ENCODE peak calls at places on chromosomes 4 and X, in five cellular contexts. One of them, this sample, is unnamed.

GRCh38 chr4:139828966-139829662 is 163.5 kb downstream of the MGST2 start:
- DNase-seq in NT2/D1: no peak
- DNase-seq in lower lobe of right lung: no peak
- DNase-seq in psoas muscle: no peak
- DNase-seq in tibial nerve: no peak
- DNase-seq in this sample: no peak

GRCh38 chr4:68218044-68218443 is 27.4 kb downstream of the TMPRSS11B start:
- DNase-seq in NT2/D1: no peak
- DNase-seq in lower lobe of right lung: no peak
- DNase-seq in psoas muscle: no peak
- DNase-seq in tibial nerve: no peak
- DNase-seq in this sample: no peak

GRCh38 chr4:180057891-180058643 is 2185.1 kb upstream of the TENM3 start:
- DNase-seq in NT2/D1: peak; percentile 5
- DNase-seq in lower lobe of right lung: peak; percentile 43
- DNase-seq in psoas muscle: peak; percentile 16
- DNase-seq in tibial nerve: no peak
- DNase-seq in this sample: no peak

GRCh38 chr4:150070464-150071170 is 7.6 kb upstream of the DCLK2 start:
- DNase-seq in NT2/D1: no peak
- DNase-seq in lower lobe of right lung: no peak
- DNase-seq in psoas muscle: no peak
- DNase-seq in tibial nerve: no peak
- DNase-seq in this sample: no peak

GRCh38 chr4:77007358-77008230 is 58.0 kb downstream of the SEPTIN11 start:
- DNase-seq in NT2/D1: no peak
- DNase-seq in lower lobe of right lung: peak; percentile 55
- DNase-seq in psoas muscle: no peak
- DNase-seq in tibial nerve: no peak
- DNase-seq in this sample: no peak

GRCh38 chr4:81502561-81502960 is 30.9 kb upstream of the RASGEF1B start:
- DNase-seq in NT2/D1: no peak
- DNase-seq in lower lobe of right lung: no peak
- DNase-seq in psoas muscle: no peak
- DNase-seq in tibial nerve: no peak
- DNase-seq in this sample: no peak

GRCh38 chr4:28557755-28558154 is 1697.1 kb downstream of the STIM2 start:
- DNase-seq in NT2/D1: no peak
- DNase-seq in lower lobe of right lung: no peak
- DNase-seq in psoas muscle: no peak
- DNase-seq in tibial nerve: no peak
- DNase-seq in this sample: no peak

GRCh38 chr4:37279894-37280592 is 35.5 kb downstream of the NWD2 start:
- DNase-seq in NT2/D1: no peak
- DNase-seq in lower lobe of right lung: no peak
- DNase-seq in psoas muscle: no peak
- DNase-seq in tibial nerve: no peak
- DNase-seq in this sample: no peak

GRCh38 chr4:165096776-165097175 is 15.9 kb downstream of the TMEM192 start:
- DNase-seq in NT2/D1: no peak
- DNase-seq in lower lobe of right lung: no peak
- DNase-seq in psoas muscle: no peak
- DNase-seq in tibial nerve: no peak
- DNase-seq in this sample: no peak

GRCh38 chr4:38185406-38185805 is 225.2 kb downstream of the PTTG2 start:
- DNase-seq in NT2/D1: no peak
- DNase-seq in lower lobe of right lung: no peak
- DNase-seq in psoas muscle: no peak
- DNase-seq in tibial nerve: no peak
- DNase-seq in this sample: no peak

GRCh38 chr4:159504634-159505033 is 401.8 kb downstream of the RAPGEF2 start:
- DNase-seq in NT2/D1: no peak
- DNase-seq in lower lobe of right lung: no peak
- DNase-seq in psoas muscle: no peak
- DNase-seq in tibial nerve: no peak
- DNase-seq in this sample: no peak

GRCh38 chr4:152100378-152101201 is 339.8 kb upstream of the GATB start:
- DNase-seq in NT2/D1: no peak
- DNase-seq in lower lobe of right lung: no peak
- DNase-seq in psoas muscle: no peak
- DNase-seq in tibial nerve: no peak
- DNase-seq in this sample: no peak

GRCh38 chr4:66376921-66377320 is 706.6 kb upstream of the EPHA5 start:
- DNase-seq in NT2/D1: no peak
- DNase-seq in lower lobe of right lung: no peak
- DNase-seq in psoas muscle: no peak
- DNase-seq in tibial nerve: no peak
- DNase-seq in this sample: no peak

GRCh38 chr4:166493828-166494432 is 620.9 kb downstream of the TLL1 start:
- DNase-seq in NT2/D1: no peak
- DNase-seq in lower lobe of right lung: no peak
- DNase-seq in psoas muscle: no peak
- DNase-seq in tibial nerve: no peak
- DNase-seq in this sample: no peak

GRCh38 chrX:94058728-94059382 is 384.8 kb downstream of the FAM133A start:
- DNase-seq in NT2/D1: no peak
- DNase-seq in lower lobe of right lung: no peak
- DNase-seq in psoas muscle: no peak
- DNase-seq in tibial nerve: no peak
- DNase-seq in this sample: no peak

GRCh38 chr4:8182858-8183725 is 16.0 kb upstream of the SH3TC1 start:
- DNase-seq in NT2/D1: no peak
- DNase-seq in lower lobe of right lung: peak; percentile 84
- DNase-seq in psoas muscle: peak; percentile 87
- DNase-seq in tibial nerve: peak; percentile 84
- DNase-seq in this sample: no peak

GRCh38 chr4:38231626-38232025 is 271.4 kb downstream of the PTTG2 start:
- DNase-seq in NT2/D1: no peak
- DNase-seq in lower lobe of right lung: no peak
- DNase-seq in psoas muscle: no peak
- DNase-seq in tibial nerve: no peak
- DNase-seq in this sample: no peak

GRCh38 chr4:5012477-5012876 is 6.8 kb downstream of the CYTL1 start:
- DNase-seq in NT2/D1: no peak
- DNase-seq in lower lobe of right lung: no peak
- DNase-seq in psoas muscle: no peak
- DNase-seq in tibial nerve: no peak
- DNase-seq in this sample: no peak

GRCh38 chr4:127622923-127623754 is 9.6 kb upstream of the INTU start:
- DNase-seq in NT2/D1: no peak
- DNase-seq in lower lobe of right lung: peak; percentile 56
- DNase-seq in psoas muscle: peak; percentile 26
- DNase-seq in tibial nerve: no peak
- DNase-seq in this sample: no peak

GRCh38 chr4:1523907-1524636 is 117.8 kb upstream of the NKX1-1 start:
- DNase-seq in NT2/D1: no peak
- DNase-seq in lower lobe of right lung: peak; percentile 58
- DNase-seq in psoas muscle: peak; percentile 4
- DNase-seq in tibial nerve: no peak
- DNase-seq in this sample: no peak

GRCh38 chr4:89021062-89021461 is 35.9 kb downstream of the FAM13A start:
- DNase-seq in NT2/D1: no peak
- DNase-seq in lower lobe of right lung: no peak
- DNase-seq in psoas muscle: no peak
- DNase-seq in tibial nerve: no peak
- DNase-seq in this sample: no peak

GRCh38 chr4:7244343-7244680 is 52.0 kb downstream of the SORCS2 start:
- DNase-seq in NT2/D1: no peak
- DNase-seq in lower lobe of right lung: no peak
- DNase-seq in psoas muscle: no peak
- DNase-seq in tibial nerve: no peak
- DNase-seq in this sample: no peak

GRCh38 chr4:2059034-2059725 is at the start of gene NAT8L:
- DNase-seq in NT2/D1: no peak
- DNase-seq in lower lobe of right lung: peak; percentile 60
- DNase-seq in psoas muscle: peak; percentile 50
- DNase-seq in tibial nerve: no peak
- DNase-seq in this sample: no peak

GRCh38 chrX:119516157-119516702 is 48.0 kb downstream of the SLC25A5 start:
- DNase-seq in NT2/D1: peak; percentile 63
- DNase-seq in lower lobe of right lung: no peak
- DNase-seq in psoas muscle: no peak
- DNase-seq in tibial nerve: no peak
- DNase-seq in this sample: no peak

GRCh38 chrX:15664487-15665444 is at the start of gene CLTRN:
- DNase-seq in NT2/D1: no peak
- DNase-seq in lower lobe of right lung: no peak
- DNase-seq in psoas muscle: no peak
- DNase-seq in tibial nerve: no peak
- DNase-seq in this sample: no peak

GRCh38 chr4:14743172-14743571 is 259.1 kb upstream of the CPEB2 start:
- DNase-seq in NT2/D1: no peak
- DNase-seq in lower lobe of right lung: no peak
- DNase-seq in psoas muscle: no peak
- DNase-seq in tibial nerve: no peak
- DNase-seq in this sample: no peak

GRCh38 chr4:99918656-99919055 is 24.4 kb upstream of the LAMTOR3 start:
- DNase-seq in NT2/D1: no peak
- DNase-seq in lower lobe of right lung: no peak
- DNase-seq in psoas muscle: no peak
- DNase-seq in tibial nerve: no peak
- DNase-seq in this sample: no peak

GRCh38 chr4:88758264-88758663 is 60.6 kb upstream of the NAP1L5 start:
- DNase-seq in NT2/D1: no peak
- DNase-seq in lower lobe of right lung: no peak
- DNase-seq in psoas muscle: no peak
- DNase-seq in tibial nerve: no peak
- DNase-seq in this sample: no peak

GRCh38 chrX:111005151-111005550 is 90.8 kb upstream of the PAK3 start:
- DNase-seq in NT2/D1: no peak
- DNase-seq in lower lobe of right lung: no peak
- DNase-seq in psoas muscle: no peak
- DNase-seq in tibial nerve: no peak
- DNase-seq in this sample: no peak

GRCh38 chrX:19704117-19704516 is 183.3 kb downstream of the SH3KBP1 start:
- DNase-seq in NT2/D1: no peak
- DNase-seq in lower lobe of right lung: no peak
- DNase-seq in psoas muscle: no peak
- DNase-seq in tibial nerve: no peak
- DNase-seq in this sample: no peak
- H3K4me1 ChIP-seq in NT2/D1: no peaks in the 10 kb centered on the region
- H3K4me1 ChIP-seq in lower lobe of right lung: no peaks in the 10 kb centered on the region
- H3K4me1 ChIP-seq in psoas muscle: peaks cover 6% of the 10 kb centered on the region
- H3K4me1 ChIP-seq in tibial nerve: peaks cover 4% of the 10 kb centered on the region
- H3K4me1 ChIP-seq in this sample: peaks cover 5% of the 10 kb centered on the region

GRCh38 chr4:11611868-11612267 is 183.2 kb upstream of the HS3ST1 start:
- DNase-seq in NT2/D1: no peak
- DNase-seq in lower lobe of right lung: no peak
- DNase-seq in psoas muscle: no peak
- DNase-seq in tibial nerve: no peak
- DNase-seq in this sample: no peak
- H3K9me3 ChIP-seq in NT2/D1: no peaks in the 10 kb centered on the region
- H3K9me3 ChIP-seq in lower lobe of right lung: no peaks in the 10 kb centered on the region
- H3K9me3 ChIP-seq in psoas muscle: no peaks in the 10 kb centered on the region
- H3K9me3 ChIP-seq in tibial nerve: no peaks in the 10 kb centered on the region
- H3K9me3 ChIP-seq in this sample: no peaks in the 10 kb centered on the region

DNA sequence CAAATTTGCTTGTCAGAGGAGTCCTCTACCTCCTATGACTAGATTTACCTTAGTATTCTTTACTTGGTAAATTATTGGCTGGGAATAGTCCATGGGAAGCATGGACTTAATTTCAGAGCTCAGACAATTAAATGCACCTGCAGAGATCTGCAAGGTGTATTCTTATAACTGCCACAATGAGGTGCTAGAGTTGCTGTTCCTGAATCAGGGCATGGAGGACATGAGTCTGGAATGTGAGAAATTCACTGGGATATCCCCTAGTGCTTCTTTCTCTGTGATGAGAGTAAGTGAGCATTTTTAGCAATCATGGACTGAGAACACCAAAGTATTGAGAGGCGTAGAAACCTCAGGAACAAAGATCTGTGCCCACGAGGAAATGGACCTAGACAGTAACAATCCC is 32.9 kb upstream of the GRID2 start:
- DNase-seq in NT2/D1: no peak
- DNase-seq in lower lobe of right lung: no peak
- DNase-seq in psoas muscle: no peak
- DNase-seq in tibial nerve: no peak
- DNase-seq in this sample: no peak
- H3K4me1 ChIP-seq in NT2/D1: no peaks in the 10 kb centered on the region
- H3K4me1 ChIP-seq in lower lobe of right lung: no peaks in the 10 kb centered on the region
- H3K4me1 ChIP-seq in psoas muscle: no peaks in the 10 kb centered on the region
- H3K4me1 ChIP-seq in tibial nerve: no peaks in the 10 kb centered on the region
- H3K4me1 ChIP-seq in this sample: no peaks in the 10 kb centered on the region

GRCh38 chrX:39904816-39905474 is 192.8 kb downstream of the BCOR start:
- DNase-seq in NT2/D1: no peak
- DNase-seq in lower lobe of right lung: no peak
- DNase-seq in psoas muscle: no peak
- DNase-seq in tibial nerve: no peak
- DNase-seq in this sample: no peak
- H3K9me3 ChIP-seq in NT2/D1: no peaks in the 10 kb centered on the region
- H3K9me3 ChIP-seq in lower lobe of right lung: no peaks in the 10 kb centered on the region
- H3K9me3 ChIP-seq in psoas muscle: no peaks in the 10 kb centered on the region
- H3K9me3 ChIP-seq in tibial nerve: no peaks in the 10 kb centered on the region
- H3K9me3 ChIP-seq in this sample: no peaks in the 10 kb centered on the region

GRCh38 chrX:155767101-155767878 is 113.9 kb upstream of the VAMP7 start:
- DNase-seq in NT2/D1: no peak
- DNase-seq in lower lobe of right lung: peak; percentile 44
- DNase-seq in psoas muscle: peak; percentile 21
- DNase-seq in tibial nerve: no peak
- DNase-seq in this sample: peak; percentile 12

GRCh38 chrX:155768036-155768769 is 112.9 kb upstream of the VAMP7 start:
- DNase-seq in NT2/D1: no peak
- DNase-seq in lower lobe of right lung: peak; percentile 27
- DNase-seq in psoas muscle: peak; percentile 27
- DNase-seq in tibial nerve: no peak
- DNase-seq in this sample: no peak

GRCh38 chrX:155761185-155761584 is 120.0 kb upstream of the VAMP7 start:
- DNase-seq in NT2/D1: no peak
- DNase-seq in lower lobe of right lung: no peak
- DNase-seq in psoas muscle: no peak
- DNase-seq in tibial nerve: no peak
- DNase-seq in this sample: no peak

DNA sequence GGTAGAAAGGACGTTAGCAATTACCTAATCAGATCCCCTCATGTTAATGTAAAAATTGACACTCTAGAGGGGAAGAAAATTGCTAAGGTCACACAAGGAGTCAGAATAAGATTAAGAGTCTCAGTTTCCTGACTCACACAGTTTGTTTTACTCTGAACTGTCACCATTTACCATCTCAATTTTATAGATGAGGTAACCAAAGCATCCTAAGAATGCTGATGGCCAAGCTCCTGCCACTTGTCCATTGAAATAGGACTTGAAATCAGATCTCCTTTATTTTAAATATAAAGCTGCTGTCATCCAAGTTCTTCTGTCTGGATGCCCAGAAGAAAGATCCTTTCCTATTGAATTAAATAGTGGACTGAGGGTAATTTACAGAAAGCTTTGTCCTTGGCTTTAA is 114.8 kb upstream of the VAMP7 start:
- DNase-seq in NT2/D1: no peak
- DNase-seq in lower lobe of right lung: no peak
- DNase-seq in psoas muscle: no peak
- DNase-seq in tibial nerve: no peak
- DNase-seq in this sample: no peak
- H3K4me1 ChIP-seq in NT2/D1: no peaks in the 10 kb centered on the region
- H3K4me1 ChIP-seq in lower lobe of right lung: no peaks in the 10 kb centered on the region
- H3K4me1 ChIP-seq in psoas muscle: no peaks in the 10 kb centered on the region
- H3K4me1 ChIP-seq in tibial nerve: peaks cover 8% of the 10 kb centered on the region
- H3K4me1 ChIP-seq in this sample: peaks cover 5% of the 10 kb centered on the region